ENCODE peak calls at places on chromosomes 5 and 9, in five cellular contexts. R is GM23248, L is G401, Y is NCI-H1436 treated with DMSO at 0.1 percent for 48 hours, G is T1000. W is an unnamed sample.

GRCh38 chr9:33992622-33993021 is 56.1 kb downstream of the UBAP2 start:
- DNase-seq in L (no peak), G (no peak), Y (no peak), R (no peak), W (no peak)

GRCh38 chr5:39231705-39232525 is 12.6 kb upstream of the FYB1 start:
- DNase-seq in R (peak), L (no peak), Y (no peak), G (no peak), W (no peak)

GRCh38 chr5:108079754-108080153 is 302.1 kb downstream of the FBXL17 start:
- DNase-seq in Y (no peak), L (no peak), R (peak), G (no peak), W (no peak)

GRCh38 chr5:9919306-9920030 is 289.3 kb upstream of the TAS2R1 start:
- DNase-seq in Y (no peak), G (no peak), R (no peak), L (no peak), W (no peak)

GRCh38 chr5:33299621-33300208 is 141.1 kb upstream of the TARS1 start:
- DNase-seq in L (peak), Y (no peak), R (peak), G (peak), W (peak)

GRCh38 chr5:14946813-14947640 is 75.4 kb upstream of the ANKH start:
- DNase-seq in R (peak), L (peak), G (no peak), Y (no peak), W (peak)

GRCh38 chr9:108673386-108673785 is 182.4 kb downstream of the ACTL7B start:
- DNase-seq in Y (no peak), L (no peak), G (no peak), R (peak), W (no peak)

GRCh38 chr5:88607492-88607891 is 275.5 kb downstream of the MEF2C start:
- DNase-seq in R (no peak), Y (no peak), L (no peak), G (no peak), W (no peak)

GRCh38 chr9:76617510-76618194 is 146.6 kb upstream of the PCA3 start:
- DNase-seq in Y (no peak), R (no peak), G (no peak), L (no peak), W (no peak)

GRCh38 chr9:98263482-98264357 is 8.3 kb upstream of the TBC1D2 start:
- DNase-seq in L (peak), R (peak), Y (peak), G (peak), W (peak)

GRCh38 chr9:102428305-102428704 is 566.8 kb upstream of the CYLC2 start:
- DNase-seq in G (no peak), Y (no peak), L (no peak), R (no peak), W (no peak)

GRCh38 chr5:173793677-173794570 is 94.2 kb upstream of the CPEB4 start:
- DNase-seq in G (no peak), R (no peak), Y (no peak), L (no peak), W (no peak)

W was measured in HuH-7.